ENCODE peak calls at places on chromosomes 11 and 22, in four cellular contexts. X is CD8-positive, alpha-beta T cell; W is effector memory CD4-positive, alpha-beta T cell; C is upper lobe of right lung. A is an unnamed sample.

GRCh38 chr11:45158210-45158644 is 11.8 kb downstream of the PRDM11 start:
- DNase-seq in X (no peak), W (no peak), C (peak), A (no peak)

GRCh38 chr22:44207173-44207980 is 26.7 kb downstream of the PARVG start:
- DNase-seq in X (no peak), W (no peak), C (no peak), A (no peak)

GRCh38 chr11:22539851-22540376 is 85.7 kb downstream of the FANCF start:
- DNase-seq in X (no peak), W (no peak), C (no peak), A (peak)

GRCh38 chr11:98289592-98289991 is 731.2 kb upstream of the CNTN5 start:
- DNase-seq in X (no peak), W (no peak), C (no peak), A (no peak)

GRCh38 chr22:37669586-37669985 is 5.8 kb upstream of the LGALS1 start:
- DNase-seq in X (no peak), W (no peak), C (no peak), A (no peak)

GRCh38 chr22:30537083-30537731 is 9.3 kb downstream of the SEC14L6 start:
- DNase-seq in X (no peak), W (no peak), C (no peak), A (no peak)

GRCh38 chr11:99979052-99979451 is 708.0 kb upstream of the ARHGAP42 start:
- DNase-seq in X (no peak), W (no peak), C (no peak), A (no peak)

GRCh38 chr11:112961146-112961668 is at the start of gene NCAM1:
- DNase-seq in X (peak), W (no peak), C (peak), A (peak)

GRCh38 chr11:123654566-123655081 is at the start of gene SCN3B:
- DNase-seq in X (no peak), W (no peak), C (peak), A (no peak)

GRCh38 chr11:113697798-113698407 is 8.2 kb downstream of the TMPRSS5 start:
- DNase-seq in X (no peak), W (no peak), C (no peak), A (no peak)

GRCh38 chr11:112770017-112770416 is 191.2 kb upstream of the NCAM1 start:
- DNase-seq in X (no peak), W (no peak), C (no peak), A (no peak)

GRCh38 chr11:65501530-65502273 is 2.9 kb downstream of the MALAT1 start:
- DNase-seq in X (no peak), W (no peak), C (no peak), A (no peak)

GRCh38 chr22:20062043-20062765 is 17.8 kb upstream of the DGCR8 start:
- DNase-seq in X (no peak), W (no peak), C (no peak), A (no peak)

GRCh38 chr22:20063271-20064139 is 16.5 kb upstream of the DGCR8 start:
- DNase-seq in X (no peak), W (no peak), C (no peak), A (no peak)

GRCh38 chr22:20061481-20061861 is 18.6 kb upstream of the DGCR8 start:
- DNase-seq in X (no peak), W (no peak), C (no peak), A (no peak)

GRCh38 chr22:20064140-20064480 is 15.9 kb upstream of the DGCR8 start:
- DNase-seq in X (no peak), W (no peak), C (no peak), A (no peak)

DNA sequence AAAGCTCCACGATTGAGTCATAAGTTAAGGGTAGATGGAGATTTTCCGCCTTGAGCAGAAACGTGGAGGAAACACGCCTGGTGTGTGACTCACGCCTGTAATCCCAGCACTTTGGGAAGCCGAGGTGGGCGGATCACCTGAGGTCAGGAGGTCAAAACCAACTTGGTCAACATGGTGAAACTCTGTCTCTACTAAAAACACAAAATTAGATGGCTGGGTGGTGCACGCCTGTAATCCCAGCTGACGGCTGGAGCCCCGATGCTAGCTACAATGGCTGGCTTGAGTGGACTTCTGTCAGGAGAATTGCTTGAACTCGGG is 17.3 kb upstream of the DGCR8 start:
- DNase-seq in X (no peak), W (no peak), C (no peak), A (no peak)
- H3K27ac ChIP-seq in X (no peak), W (no peak), C (no peak), A (no peak)

GRCh38 chr22:50252081-50253045 is 1.3 kb upstream of the HDAC10 start:
- DNase-seq in X (peak), W (peak), C (peak), A (no peak)
- H3K27ac ChIP-seq in X (no peak), W (no peak), C (peak), A (no peak)

GRCh38 chr11:91433284-91434010 is 791.2 kb upstream of the FAT3 start:
- DNase-seq in X (no peak), W (no peak), C (no peak), A (no peak)

GRCh38 chr11:91435694-91436375 is 788.8 kb upstream of the FAT3 start:
- DNase-seq in X (no peak), W (no peak), C (no peak), A (no peak)
- H3K27ac ChIP-seq in X (no peak), W (no peak), C (no peak), A (no peak)

GRCh38 chr22:23074451-23074850 is 4.1 kb downstream of the GNAZ start:
- DNase-seq in X (no peak), W (no peak), C (peak), A (no peak)
- H3K27ac ChIP-seq in X (no peak), W (no peak), C (no peak), A (no peak)

GRCh38 chr11:62553839-62554361 is 7.3 kb upstream of the AHNAK start:
- DNase-seq in X (no peak), W (no peak), C (no peak), A (no peak)
- H3K27ac ChIP-seq in X (peak), W (peak), C (peak), A (peak)

GRCh38 chr22:39148024-39148726 is 4.3 kb downstream of the CBX7 start:
- DNase-seq in X (no peak), W (no peak), C (peak), A (no peak)

GRCh38 chr22:39146256-39147101 is 6.0 kb downstream of the CBX7 start:
- DNase-seq in X (no peak), W (no peak), C (peak), A (no peak)

GRCh38 chr22:39148727-39149535 is 3.5 kb downstream of the CBX7 start:
- DNase-seq in X (peak), W (peak), C (peak), A (no peak)

GRCh38 chr22:39149915-39150847 is 2.3 kb downstream of the CBX7 start:
- DNase-seq in X (no peak), W (no peak), C (peak), A (no peak)

GRCh38 chr22:39147335-39148023 is 5.0 kb downstream of the CBX7 start:
- DNase-seq in X (no peak), W (no peak), C (peak), A (no peak)
- H3K27ac ChIP-seq in X (peak), W (peak), C (peak), A (peak)

A was measured in caudate nucleus.